ENCODE peak calls at places on chromosomes 5 and 9, in six cellular contexts. W, I, U, O, L and S are unnamed samples.

GRCh38 chr9:21684231-21684630 is 118.2 kb upstream of the MTAP start:
- DNase-seq in I (no peak), U (no peak), O (no peak), W (no peak), L (no peak), S (peak)

GRCh38 chr5:119313876-119314605 is 41.8 kb upstream of the TNFAIP8 start:
- DNase-seq in L (no peak), W (no peak), O (no peak), I (no peak), U (no peak), S (no peak)

GRCh38 chr9:113957778-113958430 is 81.8 kb downstream of the ZNF618 start:
- DNase-seq in L (peak), I (peak), W (no peak), O (no peak), U (no peak), S (peak)

GRCh38 chr5:126433708-126434107 is 10.5 kb downstream of the GRAMD2B start:
- DNase-seq in O (no peak), L (peak), W (no peak), U (no peak), I (no peak), S (peak)

GRCh38 chr5:96627792-96628191 is 34.4 kb upstream of the CAST start:
- DNase-seq in U (no peak), W (no peak), L (no peak), O (no peak), I (no peak), S (no peak)

GRCh38 chr5:50958852-50959457 is 292.5 kb downstream of the PARP8 start:
- DNase-seq in I (peak), W (no peak), U (peak), L (peak), O (no peak), S (peak)

GRCh38 chr5:159230657-159231056 is 21.3 kb upstream of the RNF145 start:
- DNase-seq in I (no peak), L (no peak), O (no peak), W (no peak), U (no peak), S (peak)

GRCh38 chr9:115090486-115090885 is 27.5 kb downstream of the TNC start:
- DNase-seq in O (no peak), U (no peak), L (no peak), W (no peak), I (no peak), S (no peak)

GRCh38 chr5:179300834-179301233 is 44.4 kb downstream of the ADAMTS2 start:
- DNase-seq in W (peak), U (no peak), O (no peak), L (no peak), I (no peak), S (no peak)

GRCh38 chr5:146817973-146818372 is 60.6 kb downstream of the PPP2R2B start:
- DNase-seq in U (no peak), O (no peak), W (no peak), L (no peak), I (no peak), S (no peak)

GRCh38 chr5:82092-82491 is 9.9 kb upstream of the PLEKHG4B start:
- DNase-seq in W (no peak), U (no peak), O (no peak), L (peak), I (no peak), S (no peak)

GRCh38 chr5:16615737-16616535 is 861 bp downstream of the RETREG1 start:
- DNase-seq in I (no peak), O (no peak), U (no peak), W (peak), L (no peak), S (peak)

GRCh38 chr5:83321656-83322055 is 149.9 kb upstream of the VCAN start:
- DNase-seq in O (no peak), W (no peak), L (peak), U (no peak), I (peak), S (no peak)

GRCh38 chr9:1708215-1708614 is 306.9 kb upstream of the SMARCA2 start:
- DNase-seq in L (no peak), I (no peak), O (no peak), U (no peak), W (no peak), S (peak)

GRCh38 chr5:88862547-88863175 is 20.3 kb downstream of the MEF2C start:
- DNase-seq in L (no peak), U (no peak), O (no peak), I (no peak), W (no peak), S (no peak)

GRCh38 chr5:96781734-96782064 is 26.0 kb downstream of the ERAP1 start:
- DNase-seq in O (no peak), L (no peak), I (no peak), U (no peak), W (no peak), S (no peak)

GRCh38 chr5:538801-539468 is 14.7 kb upstream of the SLC9A3 start:
- DNase-seq in I (no peak), U (no peak), L (no peak), O (no peak), W (peak), S (no peak)

GRCh38 chr5:147822686-147823491 is 8.6 kb downstream of the SPINK1 start:
- DNase-seq in O (peak), L (peak), U (peak), I (peak), W (no peak), S (peak)

GRCh38 chr5:123460296-123460729 is 37.1 kb upstream of the CEP120 start:
- DNase-seq in L (no peak), I (no peak), W (no peak), U (no peak), O (no peak), S (peak)

GRCh38 chr5:7320641-7321170 is 75.2 kb upstream of the ADCY2 start:
- DNase-seq in W (no peak), I (no peak), O (no peak), U (no peak), L (peak), S (no peak)

GRCh38 chr5:156326718-156327259 is at the start of gene SGCD:
- DNase-seq in L (peak), I (peak), U (peak), O (no peak), W (no peak), S (peak)

GRCh38 chr5:132100672-132101261 is 27.2 kb downstream of the CSF2 start:
- DNase-seq in I (no peak), W (peak), U (no peak), L (no peak), O (no peak), S (no peak)

GRCh38 chr5:123755587-123756324 is 243.8 kb downstream of the CSNK1G3 start:
- DNase-seq in U (no peak), O (no peak), W (no peak), I (peak), L (peak), S (peak)

GRCh38 chr5:110873773-110874437 is 135.1 kb downstream of the SLC25A46 start:
- DNase-seq in L (no peak), U (no peak), W (no peak), O (no peak), I (no peak), S (no peak)

GRCh38 chr5:157370967-157371366 is 89.0 kb upstream of the NIPAL4 start:
- DNase-seq in I (no peak), L (no peak), O (no peak), U (no peak), W (no peak), S (no peak)

GRCh38 chr9:78663367-78663766 is 366.4 kb downstream of the PSAT1 start:
- DNase-seq in W (no peak), I (no peak), U (no peak), O (no peak), L (no peak), S (no peak)

GRCh38 chr9:92510747-92511146 is 25.0 kb downstream of the ECM2 start:
- DNase-seq in W (no peak), U (no peak), L (no peak), O (no peak), I (no peak), S (no peak)

GRCh38 chr9:70581214-70581966 is 166.9 kb upstream of the KLF9 start:
- DNase-seq in W (no peak), O (no peak), I (no peak), U (no peak), L (no peak), S (no peak)

GRCh38 chr5:5203441-5203840 is 63.3 kb downstream of the ADAMTS16 start:
- DNase-seq in I (no peak), W (no peak), L (no peak), U (no peak), O (peak), S (no peak)

GRCh38 chr9:123960366-123960765 is 30.4 kb upstream of the DENND1A start:
- DNase-seq in W (no peak), L (no peak), U (no peak), O (no peak), I (no peak), S (no peak)
- TF ChIP-seq CTCF in W (no peak), L (no peak), U (peak), O (no peak), I (no peak), S (no peak)

GRCh38 chr5:180624630-180625029 is 24.8 kb downstream of the FLT4 start:
- DNase-seq in U (no peak), W (no peak), L (no peak), O (no peak), I (no peak), S (no peak)

GRCh38 chr5:180623411-180623834 is 26.0 kb downstream of the FLT4 start:
- DNase-seq in I (no peak), U (peak), W (no peak), O (no peak), L (no peak), S (no peak)

GRCh38 chr5:180621311-180621710 is 28.1 kb downstream of the FLT4 start:
- DNase-seq in O (no peak), W (no peak), L (no peak), U (no peak), I (no peak), S (no peak)

GRCh38 chr5:180623844-180624243 is 25.6 kb downstream of the FLT4 start:
- DNase-seq in W (no peak), U (no peak), O (no peak), L (no peak), I (no peak), S (no peak)

GRCh38 chr5:180622910-180623309 is 26.5 kb downstream of the FLT4 start:
- DNase-seq in I (no peak), L (no peak), U (no peak), O (no peak), W (no peak), S (no peak)
- TF ChIP-seq CTCF in I (no peak), L (no peak), U (no peak), O (no peak), W (no peak), S (no peak)

DNA sequence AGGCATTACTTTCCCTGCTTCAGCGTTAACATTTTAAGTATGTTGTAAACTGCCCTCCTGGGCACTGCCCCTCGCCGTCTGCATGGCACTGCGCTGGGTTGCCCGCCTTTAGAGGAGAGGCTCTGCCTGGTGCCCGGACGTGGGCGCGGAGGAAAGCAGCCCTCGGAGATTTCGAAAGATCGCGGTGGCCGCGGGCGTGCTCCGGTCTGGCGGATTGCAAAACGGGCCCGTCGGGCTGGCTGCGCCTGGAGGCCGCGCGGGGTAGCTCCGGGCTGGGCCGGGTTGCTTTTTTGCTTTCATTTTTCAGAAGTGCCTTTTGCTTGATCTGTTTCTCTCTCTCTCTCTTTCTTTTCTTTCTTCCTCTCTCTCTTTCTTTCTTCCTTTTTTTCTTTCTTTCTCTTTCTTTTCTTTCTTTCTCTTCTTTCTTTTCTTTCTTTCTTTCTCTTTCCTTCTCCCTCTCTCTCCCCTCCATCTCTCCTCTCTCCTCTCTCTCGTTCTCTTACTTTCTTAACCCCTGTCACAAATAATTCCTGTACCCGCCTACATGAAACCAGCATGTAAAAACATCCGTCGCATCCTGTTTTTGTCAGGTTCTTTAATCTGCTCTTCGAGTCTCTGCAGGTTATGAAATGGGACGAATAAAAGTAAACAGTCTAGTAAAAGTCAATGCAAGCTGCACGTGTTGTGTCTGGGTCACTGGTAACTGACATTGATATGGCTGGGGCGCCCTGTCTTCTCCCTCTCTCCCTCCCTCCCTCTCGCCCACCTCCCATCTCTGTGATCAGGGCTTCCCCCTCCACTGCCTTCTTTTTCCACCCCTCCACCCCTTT is 1.7 kb downstream of the FST start:
- DNase-seq in O (no peak), L (peak), W (peak), U (peak), I (peak), S (peak)
- TF ChIP-seq CTCF in O (no peak), L (peak), W (peak), U (no peak), I (peak), S (no peak)

DNA sequence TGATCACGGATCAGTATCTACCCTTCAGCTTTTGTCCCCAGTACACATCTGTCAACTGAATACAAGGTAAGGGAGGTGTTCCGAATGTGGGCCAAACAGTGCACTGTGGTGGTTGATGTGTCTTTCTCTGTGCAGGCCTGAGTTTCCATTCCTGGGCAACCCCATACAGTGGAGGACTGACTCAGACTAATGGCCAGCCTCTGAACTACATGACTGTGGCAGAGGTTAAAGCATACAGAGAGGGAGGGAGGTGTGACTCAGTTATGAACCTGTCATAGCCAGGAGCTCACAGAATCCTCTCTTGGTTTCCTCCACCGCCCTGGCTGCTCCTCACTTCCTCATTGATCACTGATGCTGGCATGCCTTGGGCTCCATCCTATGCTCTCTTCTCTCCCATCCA is 136.4 kb upstream of the TAS2R1 start:
- DNase-seq in U (no peak), I (no peak), O (no peak), L (peak), W (no peak), S (peak)
- TF ChIP-seq CTCF in U (no peak), I (no peak), O (no peak), L (peak), W (no peak), S (no peak)